ENCODE peak calls at places on chromosome 6, in nine cellular contexts. J is GM23248, G is heart right ventricle, O is HT-29, T is astrocyte of the spinal cord, B is T-helper 17 cell, M is HepG2, K is NCI-H345, V is ACHN. Z is an unnamed sample.

GRCh38 chr6:24126586-24127192 is 674 bp downstream of the NRSN1 start:
- DNase-seq in J (peak), G (peak), O (peak), T (peak), B (no peak), M (peak), K (no peak), V (peak), Z (peak)

GRCh38 chr6:77425676-77426075 is 37.6 kb downstream of the HTR1B start:
- DNase-seq in J (peak), G (no peak), O (no peak), T (no peak), B (no peak), M (no peak), K (no peak), V (no peak), Z (no peak)

GRCh38 chr6:34115396-34116314 is 30.2 kb downstream of the GRM4 start:
- DNase-seq in J (peak), G (peak), O (no peak), T (peak), B (no peak), M (no peak), K (no peak), V (peak), Z (peak)

GRCh38 chr6:9398794-9399373 is 963.5 kb upstream of the SLC35B3 start:
- DNase-seq in J (no peak), G (peak), O (no peak), T (no peak), B (no peak), M (no peak), K (no peak), V (no peak), Z (no peak)

GRCh38 chr6:80457044-80457933 is 350.8 kb downstream of the BCKDHB start:
- DNase-seq in J (peak), G (peak), O (no peak), T (peak), B (no peak), M (no peak), K (no peak), V (peak), Z (peak)

GRCh38 chr6:125984311-125984710 is 2.0 kb upstream of the TRMT11 start:
- DNase-seq in J (peak), G (no peak), O (no peak), T (peak), B (no peak), M (no peak), K (no peak), V (no peak), Z (no peak)

GRCh38 chr6:3884007-3884745 is 35.0 kb downstream of the FAM50B start:
- DNase-seq in J (peak), G (no peak), O (peak), T (peak), B (no peak), M (no peak), K (no peak), V (peak), Z (peak)

GRCh38 chr6:52544325-52545022 is 32.4 kb downstream of the TRAM2 start:
- DNase-seq in J (peak), G (no peak), O (no peak), T (no peak), B (no peak), M (peak), K (no peak), V (no peak), Z (no peak)

GRCh38 chr6:88891135-88891845 is 72.1 kb downstream of the RNGTT start:
- DNase-seq in J (peak), G (no peak), O (no peak), T (peak), B (no peak), M (no peak), K (no peak), V (no peak), Z (no peak)

GRCh38 chr6:57147401-57147800 is 24.7 kb upstream of the BAG2 start:
- DNase-seq in J (no peak), G (no peak), O (no peak), T (peak), B (no peak), M (no peak), K (no peak), V (no peak), Z (no peak)

GRCh38 chr6:44003345-44004061 is 123.7 kb downstream of the MRPL14 start:
- DNase-seq in J (no peak), G (no peak), O (no peak), T (no peak), B (no peak), M (no peak), K (no peak), V (no peak), Z (peak)

GRCh38 chr6:16575655-16576054 is 185.6 kb downstream of the ATXN1 start:
- DNase-seq in J (no peak), G (no peak), O (peak), T (no peak), B (no peak), M (no peak), K (no peak), V (no peak), Z (no peak)

GRCh38 chr6:53503060-53503459 is 41.8 kb downstream of the GCLC start:
- DNase-seq in J (no peak), G (no peak), O (no peak), T (no peak), B (no peak), M (no peak), K (no peak), V (no peak), Z (no peak)

GRCh38 chr6:139824864-139825263 is 450.4 kb upstream of the CITED2 start:
- DNase-seq in J (peak), G (no peak), O (no peak), T (no peak), B (no peak), M (no peak), K (no peak), V (no peak), Z (no peak)

GRCh38 chr6:106309766-106310373 is 15.7 kb downstream of the ATG5 start:
- DNase-seq in J (peak), G (no peak), O (peak), T (peak), B (no peak), M (peak), K (no peak), V (peak), Z (peak)

GRCh38 chr6:131331146-131331545 is 195.9 kb downstream of the AKAP7 start:
- DNase-seq in J (no peak), G (no peak), O (no peak), T (no peak), B (no peak), M (no peak), K (no peak), V (no peak), Z (no peak)

GRCh38 chr6:77930382-77930781 is 277.5 kb downstream of the MEI4 start:
- DNase-seq in J (no peak), G (no peak), O (no peak), T (no peak), B (no peak), M (no peak), K (no peak), V (no peak), Z (no peak)

GRCh38 chr6:164928366-164929154 is 380.8 kb downstream of the C6orf118 start:
- DNase-seq in J (peak), G (no peak), O (no peak), T (peak), B (no peak), M (no peak), K (no peak), V (no peak), Z (no peak)

GRCh38 chr6:25137497-25137896 is 141.7 kb upstream of the CARMIL1 start:
- DNase-seq in J (peak), G (no peak), O (no peak), T (no peak), B (no peak), M (no peak), K (no peak), V (no peak), Z (no peak)

GRCh38 chr6:154298297-154298696 is 58.3 kb downstream of the IPCEF1 start:
- DNase-seq in J (peak), G (no peak), O (peak), T (peak), B (no peak), M (peak), K (no peak), V (no peak), Z (peak)

Z was measured in A673.